ENCODE peak calls at places on chromosomes 13 and 19, in nine cellular contexts. One of them, this sample, is unnamed.

GRCh38 chr13:102128216-102128800 is 273.5 kb downstream of the FGF14 start:
- DNase-seq in sigmoid colon: no peak
- DNase-seq in breast epithelium: no peak
- DNase-seq in HL-60: no peak
- DNase-seq in spleen: no peak
- DNase-seq in GM12878: no peak
- DNase-seq in endothelial cell of umbilical vein: no peak
- DNase-seq in HCT116: no peak
- DNase-seq in stomach: no peak
- DNase-seq in this sample: no peak

GRCh38 chr19:18939922-18940775 is 868 bp downstream of the HOMER3 start:
- DNase-seq in sigmoid colon: peak; percentile 84
- DNase-seq in breast epithelium: peak; percentile 56
- DNase-seq in HL-60: no peak
- DNase-seq in spleen: peak; percentile 83
- DNase-seq in GM12878: no peak
- DNase-seq in endothelial cell of umbilical vein: peak; percentile 35
- DNase-seq in HCT116: no peak
- DNase-seq in stomach: peak; percentile 37
- DNase-seq in this sample: no peak

GRCh38 chr19:42606660-42607351 is 12.1 kb upstream of the CEACAM8 start:
- DNase-seq in sigmoid colon: no peak
- DNase-seq in breast epithelium: peak; percentile 86
- DNase-seq in HL-60: peak; percentile 55
- DNase-seq in spleen: peak; percentile 88
- DNase-seq in GM12878: no peak
- DNase-seq in endothelial cell of umbilical vein: peak; percentile 8
- DNase-seq in HCT116: peak; percentile 37
- DNase-seq in stomach: peak; percentile 89
- DNase-seq in this sample: no peak

GRCh38 chr19:55283548-55284393 is at the start of gene BRSK1:
- DNase-seq in sigmoid colon: peak; percentile 91
- DNase-seq in breast epithelium: no peak
- DNase-seq in HL-60: no peak
- DNase-seq in spleen: no peak
- DNase-seq in GM12878: no peak
- DNase-seq in endothelial cell of umbilical vein: no peak
- DNase-seq in HCT116: peak; percentile 26
- DNase-seq in stomach: peak; percentile 35
- DNase-seq in this sample: no peak

GRCh38 chr13:112068531-112069062 is 1.6 kb downstream of the SOX1 start:
- DNase-seq in sigmoid colon: no peak
- DNase-seq in breast epithelium: no peak
- DNase-seq in HL-60: no peak
- DNase-seq in spleen: peak; percentile 40
- DNase-seq in GM12878: no peak
- DNase-seq in endothelial cell of umbilical vein: no peak
- DNase-seq in HCT116: no peak
- DNase-seq in stomach: no peak
- DNase-seq in this sample: no peak

GRCh38 chr19:7969560-7969949 is 26.1 kb upstream of the TIMM44 start:
- DNase-seq in sigmoid colon: no peak
- DNase-seq in breast epithelium: no peak
- DNase-seq in HL-60: no peak
- DNase-seq in spleen: no peak
- DNase-seq in GM12878: no peak
- DNase-seq in endothelial cell of umbilical vein: no peak
- DNase-seq in HCT116: no peak
- DNase-seq in stomach: no peak
- DNase-seq in this sample: no peak

GRCh38 chr13:110062777-110063442 is 244.0 kb downstream of the COL4A1 start:
- DNase-seq in sigmoid colon: no peak
- DNase-seq in breast epithelium: no peak
- DNase-seq in HL-60: no peak
- DNase-seq in spleen: no peak
- DNase-seq in GM12878: no peak
- DNase-seq in endothelial cell of umbilical vein: no peak
- DNase-seq in HCT116: no peak
- DNase-seq in stomach: no peak
- DNase-seq in this sample: no peak

GRCh38 chr13:74306496-74306895 is 172.3 kb upstream of the KLF12 start:
- DNase-seq in sigmoid colon: no peak
- DNase-seq in breast epithelium: no peak
- DNase-seq in HL-60: no peak
- DNase-seq in spleen: no peak
- DNase-seq in GM12878: no peak
- DNase-seq in endothelial cell of umbilical vein: peak; percentile 17
- DNase-seq in HCT116: no peak
- DNase-seq in stomach: no peak
- DNase-seq in this sample: no peak

GRCh38 chr13:49635599-49636433 is 7.5 kb downstream of the ARL11 start:
- DNase-seq in sigmoid colon: no peak
- DNase-seq in breast epithelium: no peak
- DNase-seq in HL-60: no peak
- DNase-seq in spleen: no peak
- DNase-seq in GM12878: peak; percentile 39
- DNase-seq in endothelial cell of umbilical vein: no peak
- DNase-seq in HCT116: no peak
- DNase-seq in stomach: peak; percentile 53
- DNase-seq in this sample: no peak

GRCh38 chr13:102198418-102199322 is 203.2 kb downstream of the FGF14 start:
- DNase-seq in sigmoid colon: no peak
- DNase-seq in breast epithelium: no peak
- DNase-seq in HL-60: no peak
- DNase-seq in spleen: no peak
- DNase-seq in GM12878: no peak
- DNase-seq in endothelial cell of umbilical vein: no peak
- DNase-seq in HCT116: no peak
- DNase-seq in stomach: no peak
- DNase-seq in this sample: no peak

GRCh38 chr19:55284405-55285058 is 735 bp downstream of the BRSK1 start:
- DNase-seq in sigmoid colon: no peak
- DNase-seq in breast epithelium: no peak
- DNase-seq in HL-60: no peak
- DNase-seq in spleen: no peak
- DNase-seq in GM12878: no peak
- DNase-seq in endothelial cell of umbilical vein: no peak
- DNase-seq in HCT116: no peak
- DNase-seq in stomach: no peak
- DNase-seq in this sample: no peak

GRCh38 chr13:41463823-41464602 is 6.7 kb downstream of the RGCC start:
- DNase-seq in sigmoid colon: no peak
- DNase-seq in breast epithelium: no peak
- DNase-seq in HL-60: no peak
- DNase-seq in spleen: peak; percentile 80
- DNase-seq in GM12878: peak; percentile 59
- DNase-seq in endothelial cell of umbilical vein: no peak
- DNase-seq in HCT116: no peak
- DNase-seq in stomach: no peak
- DNase-seq in this sample: no peak

GRCh38 chr13:102402292-102402691 is 444 bp upstream of the FGF14 start:
- DNase-seq in sigmoid colon: peak; percentile 66
- DNase-seq in breast epithelium: no peak
- DNase-seq in HL-60: no peak
- DNase-seq in spleen: no peak
- DNase-seq in GM12878: no peak
- DNase-seq in endothelial cell of umbilical vein: no peak
- DNase-seq in HCT116: no peak
- DNase-seq in stomach: no peak
- DNase-seq in this sample: no peak

GRCh38 chr19:28170066-28170465 is 1042.9 kb downstream of the UQCRFS1 start:
- DNase-seq in sigmoid colon: no peak
- DNase-seq in breast epithelium: no peak
- DNase-seq in HL-60: no peak
- DNase-seq in spleen: no peak
- DNase-seq in GM12878: no peak
- DNase-seq in endothelial cell of umbilical vein: no peak
- DNase-seq in HCT116: no peak
- DNase-seq in stomach: no peak
- DNase-seq in this sample: no peak

GRCh38 chr19:38361633-38362075 is 12.7 kb upstream of the PSMD8 start:
- DNase-seq in sigmoid colon: peak; percentile 79
- DNase-seq in breast epithelium: peak; percentile 83
- DNase-seq in HL-60: peak; percentile 42
- DNase-seq in spleen: peak; percentile 89
- DNase-seq in GM12878: no peak
- DNase-seq in endothelial cell of umbilical vein: peak; percentile 65
- DNase-seq in HCT116: peak; percentile 73
- DNase-seq in stomach: peak; percentile 77
- DNase-seq in this sample: no peak
- TF ChIP-seq CTCF in sigmoid colon: peak; percentile 30
- TF ChIP-seq CTCF in breast epithelium: no peak
- TF ChIP-seq CTCF in HL-60: no peak
- TF ChIP-seq CTCF in spleen: no peak
- TF ChIP-seq CTCF in GM12878: peak; percentile 9
- TF ChIP-seq CTCF in endothelial cell of umbilical vein: no peak
- TF ChIP-seq CTCF in HCT116: no peak
- TF ChIP-seq CTCF in stomach: no peak
- TF ChIP-seq CTCF in this sample: no peak

GRCh38 chr13:43546260-43546659 is 240.5 kb downstream of the ENOX1 start:
- DNase-seq in sigmoid colon: no peak
- DNase-seq in breast epithelium: no peak
- DNase-seq in HL-60: no peak
- DNase-seq in spleen: no peak
- DNase-seq in GM12878: no peak
- DNase-seq in endothelial cell of umbilical vein: peak; percentile 7
- DNase-seq in HCT116: no peak
- DNase-seq in stomach: no peak
- DNase-seq in this sample: no peak

GRCh38 chr13:43544011-43544410 is 242.8 kb downstream of the ENOX1 start:
- DNase-seq in sigmoid colon: peak; percentile 77
- DNase-seq in breast epithelium: no peak
- DNase-seq in HL-60: no peak
- DNase-seq in spleen: no peak
- DNase-seq in GM12878: no peak
- DNase-seq in endothelial cell of umbilical vein: no peak
- DNase-seq in HCT116: no peak
- DNase-seq in stomach: no peak
- DNase-seq in this sample: no peak

GRCh38 chr13:43546821-43547220 is 240.0 kb downstream of the ENOX1 start:
- DNase-seq in sigmoid colon: no peak
- DNase-seq in breast epithelium: no peak
- DNase-seq in HL-60: no peak
- DNase-seq in spleen: no peak
- DNase-seq in GM12878: no peak
- DNase-seq in endothelial cell of umbilical vein: no peak
- DNase-seq in HCT116: no peak
- DNase-seq in stomach: no peak
- DNase-seq in this sample: no peak

GRCh38 chr13:43543331-43543730 is 243.4 kb downstream of the ENOX1 start:
- DNase-seq in sigmoid colon: no peak
- DNase-seq in breast epithelium: no peak
- DNase-seq in HL-60: no peak
- DNase-seq in spleen: no peak
- DNase-seq in GM12878: no peak
- DNase-seq in endothelial cell of umbilical vein: no peak
- DNase-seq in HCT116: no peak
- DNase-seq in stomach: no peak
- DNase-seq in this sample: no peak

DNA sequence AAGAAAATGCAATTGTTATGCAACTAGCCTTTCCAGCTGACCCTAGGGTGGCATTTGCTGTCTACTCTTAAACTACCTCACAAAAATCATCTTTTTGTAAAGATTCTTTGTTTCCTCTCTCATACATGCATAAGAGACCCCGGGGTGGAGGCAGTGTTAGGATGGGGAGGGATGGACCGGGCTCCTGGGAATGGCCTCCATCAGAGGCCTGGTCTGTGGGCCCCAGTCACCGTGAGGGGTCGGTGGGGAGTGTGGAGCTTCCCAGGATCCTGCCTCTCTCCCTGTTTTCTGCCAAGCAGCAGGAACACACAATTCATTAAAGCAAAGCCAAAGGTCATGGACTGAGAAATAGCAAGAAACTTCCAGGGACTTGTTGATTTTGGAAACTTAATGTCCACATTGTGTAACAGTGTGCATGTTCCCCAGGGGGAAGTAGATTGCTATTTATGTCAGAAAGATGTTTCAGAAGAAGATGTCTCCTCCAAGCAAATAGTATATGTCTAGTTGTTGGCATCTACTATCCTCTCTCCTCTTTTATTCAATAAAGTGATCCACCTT is 241.4 kb downstream of the ENOX1 start:
- DNase-seq in sigmoid colon: no peak
- DNase-seq in breast epithelium: no peak
- DNase-seq in HL-60: no peak
- DNase-seq in spleen: no peak
- DNase-seq in GM12878: no peak
- DNase-seq in endothelial cell of umbilical vein: peak; percentile 15
- DNase-seq in HCT116: no peak
- DNase-seq in stomach: no peak
- DNase-seq in this sample: no peak
- TF ChIP-seq POLR2AphosphoS5 in sigmoid colon: no peak
- TF ChIP-seq POLR2AphosphoS5 in breast epithelium: no peak
- TF ChIP-seq POLR2AphosphoS5 in HL-60: no peak
- TF ChIP-seq POLR2AphosphoS5 in spleen: no peak
- TF ChIP-seq POLR2AphosphoS5 in GM12878: no peak
- TF ChIP-seq POLR2AphosphoS5 in endothelial cell of umbilical vein: no peak
- TF ChIP-seq POLR2AphosphoS5 in HCT116: no peak
- TF ChIP-seq POLR2AphosphoS5 in stomach: no peak
- TF ChIP-seq POLR2AphosphoS5 in this sample: no peak

GRCh38 chr13:67652887-67653286 is 422.8 kb upstream of the PCDH9 start:
- DNase-seq in sigmoid colon: no peak
- DNase-seq in breast epithelium: no peak
- DNase-seq in HL-60: no peak
- DNase-seq in spleen: no peak
- DNase-seq in GM12878: no peak
- DNase-seq in endothelial cell of umbilical vein: no peak
- DNase-seq in HCT116: no peak
- DNase-seq in stomach: no peak
- DNase-seq in this sample: no peak

GRCh38 chr13:67650471-67650870 is 420.3 kb upstream of the PCDH9 start:
- DNase-seq in sigmoid colon: no peak
- DNase-seq in breast epithelium: no peak
- DNase-seq in HL-60: no peak
- DNase-seq in spleen: no peak
- DNase-seq in GM12878: no peak
- DNase-seq in endothelial cell of umbilical vein: no peak
- DNase-seq in HCT116: no peak
- DNase-seq in stomach: no peak
- DNase-seq in this sample: no peak

DNA sequence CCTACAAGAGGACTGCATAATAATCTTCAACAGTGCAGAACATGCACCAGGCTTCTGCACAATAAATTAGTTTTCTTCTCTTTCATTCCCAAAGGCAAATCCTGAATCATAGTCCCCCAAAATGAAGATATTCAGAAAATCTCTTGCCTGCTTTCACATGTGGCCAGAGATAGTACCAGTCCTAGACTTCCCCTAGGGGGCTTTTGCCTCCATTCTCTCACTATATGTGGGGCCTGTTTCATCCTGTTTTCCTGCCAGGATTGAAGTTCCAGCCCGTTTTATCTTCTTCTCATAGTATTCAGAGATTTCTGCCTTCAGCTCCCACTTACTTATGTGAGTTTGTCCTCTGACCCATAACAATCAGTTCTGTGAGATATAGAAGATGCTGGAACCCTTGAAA is 421.8 kb upstream of the PCDH9 start:
- DNase-seq in sigmoid colon: no peak
- DNase-seq in breast epithelium: no peak
- DNase-seq in HL-60: no peak
- DNase-seq in spleen: no peak
- DNase-seq in GM12878: no peak
- DNase-seq in endothelial cell of umbilical vein: no peak
- DNase-seq in HCT116: no peak
- DNase-seq in stomach: no peak
- DNase-seq in this sample: no peak
- TF ChIP-seq CTCF in sigmoid colon: no peak
- TF ChIP-seq CTCF in breast epithelium: no peak
- TF ChIP-seq CTCF in HL-60: no peak
- TF ChIP-seq CTCF in spleen: no peak
- TF ChIP-seq CTCF in GM12878: no peak
- TF ChIP-seq CTCF in endothelial cell of umbilical vein: no peak
- TF ChIP-seq CTCF in HCT116: no peak
- TF ChIP-seq CTCF in stomach: no peak
- TF ChIP-seq CTCF in this sample: no peak

GRCh38 chr13:66811445-66811844 is 418.7 kb downstream of the PCDH9 start:
- DNase-seq in sigmoid colon: no peak
- DNase-seq in breast epithelium: no peak
- DNase-seq in HL-60: no peak
- DNase-seq in spleen: no peak
- DNase-seq in GM12878: no peak
- DNase-seq in endothelial cell of umbilical vein: no peak
- DNase-seq in HCT116: no peak
- DNase-seq in stomach: no peak
- DNase-seq in this sample: no peak
- TF ChIP-seq POLR2AphosphoS5 in sigmoid colon: no peak
- TF ChIP-seq POLR2AphosphoS5 in breast epithelium: no peak
- TF ChIP-seq POLR2AphosphoS5 in HL-60: no peak
- TF ChIP-seq POLR2AphosphoS5 in spleen: no peak
- TF ChIP-seq POLR2AphosphoS5 in GM12878: no peak
- TF ChIP-seq POLR2AphosphoS5 in endothelial cell of umbilical vein: no peak
- TF ChIP-seq POLR2AphosphoS5 in HCT116: no peak
- TF ChIP-seq POLR2AphosphoS5 in stomach: no peak
- TF ChIP-seq POLR2AphosphoS5 in this sample: no peak